ENCODE peak calls at places on chromosomes 2 and 18, in four cellular contexts. Z, D, B and A are unnamed samples.

GRCh38 chr2:97918818-97919217 is 76.9 kb downstream of the TMEM131 start:
- DNase-seq in Z (no peak), D (no peak), B (no peak), A (no peak)

GRCh38 chr2:98121149-98121548 is 34.2 kb downstream of the VWA3B start:
- DNase-seq in Z (no peak), D (no peak), B (no peak), A (no peak)

GRCh38 chr18:5315838-5316237 is 20.3 kb upstream of the ZBTB14 start:
- DNase-seq in Z (no peak), D (no peak), B (no peak), A (no peak)

GRCh38 chr2:56191617-56192016 is 7.8 kb downstream of the CCDC85A start:
- DNase-seq in Z (no peak), D (peak), B (peak), A (no peak)

GRCh38 chr2:85710687-85711577 is 16.8 kb downstream of the GNLY start:
- DNase-seq in Z (no peak), D (no peak), B (no peak), A (peak)

GRCh38 chr18:32612651-32613050 is 142.0 kb upstream of the GAREM1 start:
- DNase-seq in Z (no peak), D (no peak), B (no peak), A (no peak)

GRCh38 chr18:48884306-48885235 is 66.2 kb downstream of the SMAD7 start:
- DNase-seq in Z (no peak), D (no peak), B (no peak), A (no peak)

GRCh38 chr2:24121469-24121868 is 1.7 kb downstream of the PFN4 start:
- DNase-seq in Z (no peak), D (no peak), B (no peak), A (no peak)

GRCh38 chr2:58853420-58853819 is 612.3 kb upstream of the FANCL start:
- DNase-seq in Z (no peak), D (no peak), B (no peak), A (no peak)

GRCh38 chr18:9431296-9431695 is 44.0 kb upstream of the RALBP1 start:
- DNase-seq in Z (no peak), D (no peak), B (no peak), A (no peak)

GRCh38 chr2:130836501-130837174 is at the start of gene ARHGEF4:
- DNase-seq in Z (no peak), D (no peak), B (peak), A (peak)

GRCh38 chr2:74824675-74825074 is 9.3 kb upstream of the HK2 start:
- DNase-seq in Z (no peak), D (no peak), B (no peak), A (no peak)

GRCh38 chr18:59881728-59882685 is 17.8 kb upstream of the PMAIP1 start:
- DNase-seq in Z (no peak), D (peak), B (peak), A (no peak)

GRCh38 chr18:75132068-75132467 is 76.9 kb downstream of the PTGR3 start:
- DNase-seq in Z (no peak), D (no peak), B (no peak), A (no peak)

GRCh38 chr2:172097557-172098131 is 5.1 kb downstream of the DLX2 start:
- DNase-seq in Z (no peak), D (no peak), B (no peak), A (no peak)

GRCh38 chr2:20110876-20111275 is 59.4 kb upstream of the LAPTM4A start:
- DNase-seq in Z (no peak), D (peak), B (no peak), A (no peak)

GRCh38 chr2:6954586-6954985 is 37.4 kb downstream of the RNF144A start:
- DNase-seq in Z (no peak), D (no peak), B (no peak), A (no peak)

DNA sequence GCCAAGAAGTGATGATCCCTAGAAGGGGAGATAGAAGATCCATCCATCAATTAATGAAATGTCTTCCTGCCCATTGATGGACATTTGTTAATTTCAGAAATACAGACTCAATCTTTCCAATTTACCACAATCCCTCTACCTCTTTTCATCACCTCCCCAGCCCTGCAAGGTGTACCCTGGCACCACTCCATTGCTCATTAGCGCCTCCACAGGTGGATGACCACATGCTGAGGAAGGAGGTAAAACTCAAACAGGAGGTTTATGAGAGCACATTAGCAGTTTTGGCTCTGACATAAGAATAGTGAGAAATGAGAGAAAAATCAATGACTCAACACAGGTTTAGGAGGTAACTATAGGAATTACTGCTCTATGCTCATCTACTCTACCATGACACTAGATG is 208.0 kb downstream of the C1D start:
- DNase-seq in Z (no peak), D (no peak), B (no peak), A (no peak)
- TF ChIP-seq CTCF in Z (no peak), D (peak), B (no peak), A (no peak)

GRCh38 chr2:46679761-46680160 is 200.4 kb downstream of the TMEM247 start:
- DNase-seq in Z (no peak), D (no peak), B (no peak), A (no peak)
- TF ChIP-seq CTCF in Z (no peak), D (no peak), B (no peak), A (no peak)

DNA sequence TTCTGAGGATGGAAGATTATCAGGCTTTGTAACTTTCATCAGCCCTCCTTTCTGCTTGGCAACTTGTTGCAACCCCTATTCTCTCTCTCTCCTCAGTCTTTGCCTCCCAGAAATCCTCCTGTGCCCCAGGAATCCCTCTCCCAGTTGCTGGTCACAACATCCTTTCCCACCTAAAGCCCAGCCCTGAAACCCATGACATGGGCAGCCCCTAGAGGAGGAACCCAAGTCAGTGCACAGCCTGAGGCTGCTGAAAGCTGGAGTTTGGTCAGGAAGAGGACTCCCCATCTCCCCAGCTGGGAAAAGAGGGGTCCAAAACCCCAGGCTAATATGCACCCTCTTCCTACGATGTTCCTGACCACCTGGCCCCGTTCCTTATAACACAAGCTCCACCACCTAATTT is 29.5 kb downstream of the PKDCC start:
- DNase-seq in Z (no peak), D (no peak), B (no peak), A (no peak)
- TF ChIP-seq CTCF in Z (no peak), D (peak), B (peak), A (no peak)

DNA sequence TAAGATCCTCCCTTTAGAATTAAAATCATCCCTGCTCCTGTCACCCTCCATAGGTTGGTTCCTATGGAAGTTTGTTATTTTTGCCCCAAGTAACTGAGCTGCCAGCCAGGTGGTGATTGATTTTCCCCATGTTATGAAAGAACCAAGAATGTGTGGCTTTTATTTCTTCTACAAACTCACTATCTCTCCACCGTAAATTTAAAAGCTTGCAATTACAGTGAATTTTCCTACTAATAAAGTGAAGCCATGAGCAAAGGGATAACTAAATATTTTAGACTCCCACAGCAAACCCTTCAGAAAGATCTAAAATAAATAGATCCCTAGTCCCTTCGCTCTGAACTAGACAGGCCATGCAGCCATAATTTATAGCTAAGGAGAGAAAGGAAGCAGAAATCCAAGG is 6.2 kb upstream of the KIAA2012 start:
- DNase-seq in Z (no peak), D (no peak), B (no peak), A (no peak)
- TF ChIP-seq CTCF in Z (no peak), D (no peak), B (no peak), A (no peak)

DNA sequence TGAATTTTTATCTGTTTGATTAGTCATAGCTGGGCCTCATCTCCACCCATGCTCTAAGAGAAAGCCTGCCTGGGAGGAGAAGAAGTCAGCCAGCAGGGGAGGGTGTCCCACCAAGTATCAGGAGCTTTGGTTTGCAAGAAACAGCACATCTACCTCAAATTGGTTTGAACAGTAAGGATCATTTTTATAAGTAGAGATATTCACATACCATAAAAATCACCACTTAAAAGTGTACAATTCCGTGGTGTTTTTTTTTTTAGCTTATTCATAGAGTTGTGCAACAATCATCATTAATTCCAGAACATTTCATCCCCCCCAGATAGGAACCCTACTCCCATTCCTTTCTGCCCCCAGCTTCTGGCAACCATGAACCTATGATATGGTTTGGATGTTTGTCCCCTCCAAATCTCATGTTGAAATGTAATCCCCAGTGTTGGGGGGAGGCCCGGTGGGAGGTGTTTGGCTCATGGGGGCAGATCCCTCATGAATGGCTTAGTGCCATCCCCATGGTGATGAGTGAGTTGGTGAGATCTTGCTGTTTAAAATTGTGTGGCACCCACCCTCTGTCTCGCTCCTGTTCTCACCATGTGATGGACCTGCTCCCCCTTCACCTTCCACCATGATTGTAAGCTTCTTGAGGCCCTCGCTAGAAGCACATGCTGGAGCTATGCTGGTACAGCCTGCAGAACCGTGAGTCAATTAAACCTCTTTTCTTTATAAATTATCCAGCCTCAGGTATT is 36.2 kb upstream of the HS6ST1 start:
- DNase-seq in Z (no peak), D (no peak), B (no peak), A (no peak)
- TF ChIP-seq CTCF in Z (no peak), D (peak), B (no peak), A (no peak)

DNA sequence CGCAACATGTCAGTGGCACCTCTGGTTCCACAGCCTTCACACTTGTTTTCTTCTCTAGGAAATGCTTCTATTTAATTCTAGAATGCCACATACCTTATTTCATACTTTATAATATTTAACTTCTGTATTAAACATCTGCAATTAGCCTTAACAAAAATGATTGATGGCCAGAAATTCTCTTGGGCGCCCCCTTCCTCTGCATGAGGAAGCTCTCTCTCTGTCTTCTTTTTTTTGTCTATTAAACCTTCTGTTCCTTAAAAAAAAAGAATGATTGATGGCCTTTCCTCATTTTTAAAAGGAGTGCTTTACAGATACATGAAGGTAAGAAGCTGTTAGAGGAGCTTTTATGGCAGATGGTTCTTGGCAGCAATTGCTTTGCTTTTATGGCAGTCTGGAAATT is 526.8 kb downstream of the SLC4A3 start:
- DNase-seq in Z (no peak), D (no peak), B (no peak), A (no peak)
- TF ChIP-seq CTCF in Z (no peak), D (no peak), B (peak), A (peak)

GRCh38 chr2:31675485-31675901 is 94.8 kb upstream of the SRD5A2 start:
- DNase-seq in Z (no peak), D (peak), B (peak), A (no peak)
- TF ChIP-seq CTCF in Z (no peak), D (peak), B (peak), A (no peak)

GRCh38 chr2:8642332-8643078 is 39.4 kb upstream of the ID2 start:
- DNase-seq in Z (no peak), D (no peak), B (no peak), A (no peak)

GRCh38 chr2:8643238-8643995 is 38.4 kb upstream of the ID2 start:
- DNase-seq in Z (no peak), D (no peak), B (no peak), A (no peak)

GRCh38 chr2:8645176-8645831 is 36.6 kb upstream of the ID2 start:
- DNase-seq in Z (no peak), D (no peak), B (no peak), A (no peak)

GRCh38 chr2:8643996-8644356 is 37.9 kb upstream of the ID2 start:
- DNase-seq in Z (no peak), D (no peak), B (no peak), A (no peak)

GRCh38 chr2:8644605-8645175 is 37.2 kb upstream of the ID2 start:
- DNase-seq in Z (no peak), D (no peak), B (peak), A (no peak)
- TF ChIP-seq CTCF in Z (no peak), D (peak), B (peak), A (no peak)

DNA sequence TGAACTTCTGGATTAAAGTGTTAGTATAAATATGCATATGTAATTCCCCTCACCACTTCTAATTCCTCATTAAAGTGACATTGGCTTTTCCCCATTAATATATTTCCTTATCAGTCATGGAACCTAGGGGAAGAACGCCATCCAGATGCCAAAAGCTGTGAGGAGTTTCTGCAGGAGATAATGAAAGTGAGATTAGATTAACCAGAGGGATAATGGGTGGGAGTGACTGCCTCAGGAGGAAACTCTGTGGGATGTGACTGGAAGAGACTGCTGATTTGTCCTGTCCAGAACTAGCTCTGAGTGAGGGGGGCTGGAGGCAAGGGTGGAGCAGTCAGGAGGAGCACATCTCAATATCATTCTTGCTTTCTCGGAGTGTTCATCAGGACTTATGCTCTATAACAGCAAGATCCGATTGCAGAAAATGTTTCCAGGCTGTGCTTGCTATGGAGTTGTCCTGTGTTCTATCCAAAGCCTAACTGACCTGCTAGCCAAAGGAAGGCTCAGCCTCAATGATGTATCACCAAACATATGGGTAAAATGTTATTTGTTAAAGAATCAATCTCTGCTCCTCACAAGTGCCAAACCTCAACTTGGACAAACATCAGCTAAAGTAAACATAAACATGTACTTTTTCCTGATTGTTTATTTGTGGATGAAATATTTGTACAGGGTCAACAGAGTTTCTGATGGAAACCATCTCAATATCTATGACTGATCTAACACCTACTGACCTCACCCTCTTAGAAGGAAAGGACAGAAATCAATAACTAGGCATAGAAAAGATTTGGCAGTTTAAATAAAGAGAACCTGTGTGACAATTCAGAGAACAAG is 118.5 kb downstream of the ASXL3 start:
- DNase-seq in Z (no peak), D (no peak), B (no peak), A (no peak)
- TF ChIP-seq CTCF in Z (no peak), D (no peak), B (no peak), A (no peak)